ENCODE peak calls at places on chromosome 7, in ten cellular contexts. One of them, this sample, is unnamed.
A peak's percentile ranks its signal among the peaks of the same experiment; 100 is the strongest.

GRCh38 chr7:133633055-133633454 is 380.2 kb downstream of the EXOC4 start:
- DNase-seq in activated CD4-positive, alpha-beta T cell treated with anti-CD3 and anti-CD28 coated beads, Interleukin-2, amount 50 U/mL, for 1 hour: no peak
- DNase-seq in PC-9: peak; percentile 79
- DNase-seq in Right ventricle myocardium inferior: no peak
- DNase-seq in Ammon's horn: peak; percentile 7
- DNase-seq in NCI-H82: no peak
- DNase-seq in stimulated activated CD8-positive, alpha-beta memory T cell treated with anti-CD3 and anti-CD28 coated beads, Interleukin-7, amount 100 ng/mL, for 1 hour: no peak
- DNase-seq in choroid plexus epithelial cell: peak; percentile 81
- DNase-seq in mesenchymal stem cell: peak; percentile 73
- DNase-seq in ACHN: no peak
- DNase-seq in this sample: no peak

GRCh38 chr7:83643754-83644153 is 5.2 kb downstream of the SEMA3E start:
- DNase-seq in Ammon's horn: no peak
- DNase-seq in NCI-H82: no peak
- DNase-seq in ACHN: peak; percentile 39
- DNase-seq in choroid plexus epithelial cell: no peak
- DNase-seq in PC-9: peak; percentile 91
- DNase-seq in mesenchymal stem cell: no peak
- DNase-seq in stimulated activated CD8-positive, alpha-beta memory T cell treated with anti-CD3 and anti-CD28 coated beads, Interleukin-7, amount 100 ng/mL, for 1 hour: no peak
- DNase-seq in activated CD4-positive, alpha-beta T cell treated with anti-CD3 and anti-CD28 coated beads, Interleukin-2, amount 50 U/mL, for 1 hour: no peak
- DNase-seq in Right ventricle myocardium inferior: no peak
- DNase-seq in this sample: no peak

GRCh38 chr7:137694405-137694804 is 152.4 kb downstream of the DGKI start:
- DNase-seq in choroid plexus epithelial cell: no peak
- DNase-seq in stimulated activated CD8-positive, alpha-beta memory T cell treated with anti-CD3 and anti-CD28 coated beads, Interleukin-7, amount 100 ng/mL, for 1 hour: no peak
- DNase-seq in mesenchymal stem cell: no peak
- DNase-seq in PC-9: no peak
- DNase-seq in Right ventricle myocardium inferior: no peak
- DNase-seq in Ammon's horn: no peak
- DNase-seq in NCI-H82: peak; percentile 75
- DNase-seq in activated CD4-positive, alpha-beta T cell treated with anti-CD3 and anti-CD28 coated beads, Interleukin-2, amount 50 U/mL, for 1 hour: no peak
- DNase-seq in ACHN: no peak
- DNase-seq in this sample: no peak

GRCh38 chr7:82559203-82559805 is 115.7 kb upstream of the CACNA2D1 start:
- DNase-seq in Right ventricle myocardium inferior: no peak
- DNase-seq in NCI-H82: peak; percentile 98
- DNase-seq in ACHN: peak; percentile 39
- DNase-seq in stimulated activated CD8-positive, alpha-beta memory T cell treated with anti-CD3 and anti-CD28 coated beads, Interleukin-7, amount 100 ng/mL, for 1 hour: no peak
- DNase-seq in activated CD4-positive, alpha-beta T cell treated with anti-CD3 and anti-CD28 coated beads, Interleukin-2, amount 50 U/mL, for 1 hour: no peak
- DNase-seq in Ammon's horn: peak; percentile 44
- DNase-seq in mesenchymal stem cell: no peak
- DNase-seq in PC-9: peak; percentile 37
- DNase-seq in choroid plexus epithelial cell: peak; percentile 35
- DNase-seq in this sample: no peak

GRCh38 chr7:98968621-98969020 is 90.3 kb downstream of the TRRAP start:
- DNase-seq in Ammon's horn: no peak
- DNase-seq in activated CD4-positive, alpha-beta T cell treated with anti-CD3 and anti-CD28 coated beads, Interleukin-2, amount 50 U/mL, for 1 hour: no peak
- DNase-seq in mesenchymal stem cell: no peak
- DNase-seq in stimulated activated CD8-positive, alpha-beta memory T cell treated with anti-CD3 and anti-CD28 coated beads, Interleukin-7, amount 100 ng/mL, for 1 hour: no peak
- DNase-seq in PC-9: no peak
- DNase-seq in ACHN: no peak
- DNase-seq in choroid plexus epithelial cell: no peak
- DNase-seq in Right ventricle myocardium inferior: no peak
- DNase-seq in NCI-H82: no peak
- DNase-seq in this sample: no peak

GRCh38 chr7:150556521-150557138 is 10.6 kb upstream of the GIMAP4 start:
- DNase-seq in NCI-H82: no peak
- DNase-seq in activated CD4-positive, alpha-beta T cell treated with anti-CD3 and anti-CD28 coated beads, Interleukin-2, amount 50 U/mL, for 1 hour: no peak
- DNase-seq in stimulated activated CD8-positive, alpha-beta memory T cell treated with anti-CD3 and anti-CD28 coated beads, Interleukin-7, amount 100 ng/mL, for 1 hour: no peak
- DNase-seq in ACHN: no peak
- DNase-seq in mesenchymal stem cell: no peak
- DNase-seq in choroid plexus epithelial cell: no peak
- DNase-seq in Right ventricle myocardium inferior: no peak
- DNase-seq in Ammon's horn: no peak
- DNase-seq in PC-9: no peak
- DNase-seq in this sample: no peak

GRCh38 chr7:45644237-45644636 is 70.1 kb downstream of the ADCY1 start:
- DNase-seq in ACHN: no peak
- DNase-seq in choroid plexus epithelial cell: no peak
- DNase-seq in activated CD4-positive, alpha-beta T cell treated with anti-CD3 and anti-CD28 coated beads, Interleukin-2, amount 50 U/mL, for 1 hour: no peak
- DNase-seq in mesenchymal stem cell: no peak
- DNase-seq in Right ventricle myocardium inferior: no peak
- DNase-seq in PC-9: no peak
- DNase-seq in Ammon's horn: no peak
- DNase-seq in stimulated activated CD8-positive, alpha-beta memory T cell treated with anti-CD3 and anti-CD28 coated beads, Interleukin-7, amount 100 ng/mL, for 1 hour: no peak
- DNase-seq in NCI-H82: no peak
- DNase-seq in this sample: no peak

GRCh38 chr7:40711706-40712105 is 576.9 kb downstream of the SUGCT start:
- DNase-seq in mesenchymal stem cell: no peak
- DNase-seq in Ammon's horn: no peak
- DNase-seq in activated CD4-positive, alpha-beta T cell treated with anti-CD3 and anti-CD28 coated beads, Interleukin-2, amount 50 U/mL, for 1 hour: no peak
- DNase-seq in ACHN: no peak
- DNase-seq in stimulated activated CD8-positive, alpha-beta memory T cell treated with anti-CD3 and anti-CD28 coated beads, Interleukin-7, amount 100 ng/mL, for 1 hour: no peak
- DNase-seq in NCI-H82: no peak
- DNase-seq in PC-9: no peak
- DNase-seq in Right ventricle myocardium inferior: no peak
- DNase-seq in choroid plexus epithelial cell: no peak
- DNase-seq in this sample: no peak

GRCh38 chr7:604038-604883 is 84.6 kb upstream of the PDGFA start:
- DNase-seq in activated CD4-positive, alpha-beta T cell treated with anti-CD3 and anti-CD28 coated beads, Interleukin-2, amount 50 U/mL, for 1 hour: peak; percentile 92
- DNase-seq in Right ventricle myocardium inferior: peak; percentile 89
- DNase-seq in NCI-H82: no peak
- DNase-seq in choroid plexus epithelial cell: peak; percentile 96
- DNase-seq in Ammon's horn: peak; percentile 65
- DNase-seq in PC-9: no peak
- DNase-seq in ACHN: no peak
- DNase-seq in mesenchymal stem cell: peak; percentile 95
- DNase-seq in stimulated activated CD8-positive, alpha-beta memory T cell treated with anti-CD3 and anti-CD28 coated beads, Interleukin-7, amount 100 ng/mL, for 1 hour: peak; percentile 91
- DNase-seq in this sample: peak; percentile 90

GRCh38 chr7:117759950-117760640 is 113.1 kb downstream of the CTTNBP2 start:
- DNase-seq in ACHN: no peak
- DNase-seq in choroid plexus epithelial cell: no peak
- DNase-seq in mesenchymal stem cell: no peak
- DNase-seq in PC-9: no peak
- DNase-seq in NCI-H82: no peak
- DNase-seq in stimulated activated CD8-positive, alpha-beta memory T cell treated with anti-CD3 and anti-CD28 coated beads, Interleukin-7, amount 100 ng/mL, for 1 hour: no peak
- DNase-seq in Ammon's horn: peak; percentile 63
- DNase-seq in activated CD4-positive, alpha-beta T cell treated with anti-CD3 and anti-CD28 coated beads, Interleukin-2, amount 50 U/mL, for 1 hour: no peak
- DNase-seq in Right ventricle myocardium inferior: no peak
- DNase-seq in this sample: no peak

GRCh38 chr7:80681272-80681885 is 42.9 kb downstream of the CD36 start:
- DNase-seq in Ammon's horn: no peak
- DNase-seq in NCI-H82: peak; percentile 63
- DNase-seq in activated CD4-positive, alpha-beta T cell treated with anti-CD3 and anti-CD28 coated beads, Interleukin-2, amount 50 U/mL, for 1 hour: no peak
- DNase-seq in choroid plexus epithelial cell: peak; percentile 72
- DNase-seq in stimulated activated CD8-positive, alpha-beta memory T cell treated with anti-CD3 and anti-CD28 coated beads, Interleukin-7, amount 100 ng/mL, for 1 hour: no peak
- DNase-seq in ACHN: peak; percentile 70
- DNase-seq in mesenchymal stem cell: peak; percentile 56
- DNase-seq in PC-9: no peak
- DNase-seq in Right ventricle myocardium inferior: no peak
- DNase-seq in this sample: no peak

GRCh38 chr7:158811894-158812293 is 17.4 kb downstream of the ESYT2 start:
- DNase-seq in choroid plexus epithelial cell: no peak
- DNase-seq in PC-9: no peak
- DNase-seq in NCI-H82: no peak
- DNase-seq in Right ventricle myocardium inferior: no peak
- DNase-seq in mesenchymal stem cell: no peak
- DNase-seq in ACHN: no peak
- DNase-seq in Ammon's horn: no peak
- DNase-seq in activated CD4-positive, alpha-beta T cell treated with anti-CD3 and anti-CD28 coated beads, Interleukin-2, amount 50 U/mL, for 1 hour: no peak
- DNase-seq in stimulated activated CD8-positive, alpha-beta memory T cell treated with anti-CD3 and anti-CD28 coated beads, Interleukin-7, amount 100 ng/mL, for 1 hour: no peak
- DNase-seq in this sample: no peak

GRCh38 chr7:41967156-41967555 is 264.3 kb upstream of the INHBA start:
- DNase-seq in PC-9: no peak
- DNase-seq in activated CD4-positive, alpha-beta T cell treated with anti-CD3 and anti-CD28 coated beads, Interleukin-2, amount 50 U/mL, for 1 hour: no peak
- DNase-seq in stimulated activated CD8-positive, alpha-beta memory T cell treated with anti-CD3 and anti-CD28 coated beads, Interleukin-7, amount 100 ng/mL, for 1 hour: no peak
- DNase-seq in NCI-H82: no peak
- DNase-seq in choroid plexus epithelial cell: peak; percentile 54
- DNase-seq in Right ventricle myocardium inferior: no peak
- DNase-seq in mesenchymal stem cell: peak; percentile 41
- DNase-seq in Ammon's horn: no peak
- DNase-seq in ACHN: no peak
- DNase-seq in this sample: no peak

GRCh38 chr7:477626-478220 is 41.9 kb downstream of the PDGFA start:
- DNase-seq in ACHN: peak; percentile 27
- DNase-seq in choroid plexus epithelial cell: peak; percentile 58
- DNase-seq in Right ventricle myocardium inferior: no peak
- DNase-seq in activated CD4-positive, alpha-beta T cell treated with anti-CD3 and anti-CD28 coated beads, Interleukin-2, amount 50 U/mL, for 1 hour: no peak
- DNase-seq in mesenchymal stem cell: no peak
- DNase-seq in Ammon's horn: no peak
- DNase-seq in stimulated activated CD8-positive, alpha-beta memory T cell treated with anti-CD3 and anti-CD28 coated beads, Interleukin-7, amount 100 ng/mL, for 1 hour: no peak
- DNase-seq in NCI-H82: no peak
- DNase-seq in PC-9: peak; percentile 49
- DNase-seq in this sample: no peak

GRCh38 chr7:74153736-74154135 is 20.4 kb upstream of the EIF4H start:
- DNase-seq in choroid plexus epithelial cell: no peak
- DNase-seq in stimulated activated CD8-positive, alpha-beta memory T cell treated with anti-CD3 and anti-CD28 coated beads, Interleukin-7, amount 100 ng/mL, for 1 hour: no peak
- DNase-seq in mesenchymal stem cell: no peak
- DNase-seq in Ammon's horn: no peak
- DNase-seq in ACHN: no peak
- DNase-seq in Right ventricle myocardium inferior: no peak
- DNase-seq in NCI-H82: no peak
- DNase-seq in PC-9: peak; percentile 68
- DNase-seq in activated CD4-positive, alpha-beta T cell treated with anti-CD3 and anti-CD28 coated beads, Interleukin-2, amount 50 U/mL, for 1 hour: no peak
- DNase-seq in this sample: no peak

GRCh38 chr7:20665096-20665495 is 49.6 kb downstream of the ABCB5 start:
- DNase-seq in NCI-H82: no peak
- DNase-seq in Ammon's horn: no peak
- DNase-seq in stimulated activated CD8-positive, alpha-beta memory T cell treated with anti-CD3 and anti-CD28 coated beads, Interleukin-7, amount 100 ng/mL, for 1 hour: no peak
- DNase-seq in mesenchymal stem cell: no peak
- DNase-seq in ACHN: no peak
- DNase-seq in PC-9: no peak
- DNase-seq in Right ventricle myocardium inferior: no peak
- DNase-seq in activated CD4-positive, alpha-beta T cell treated with anti-CD3 and anti-CD28 coated beads, Interleukin-2, amount 50 U/mL, for 1 hour: no peak
- DNase-seq in choroid plexus epithelial cell: no peak
- DNase-seq in this sample: no peak

This sample was measured in B cell.